ENCODE peak calls at places on chromosomes 11 and 22, in seven cellular contexts. V is ureter; X is A172; P is iris pigment epithelial cell; I is Jurkat, Clone E6-1; L is M059J; K is Peyer's patch. T is an unnamed sample.

GRCh38 chr11:13358871-13359270 is 81.3 kb downstream of the BMAL1 start:
- DNase-seq in V (no peak), X (no peak), P (peak), I (no peak), L (peak), K (no peak), T (no peak)

GRCh38 chr22:21628386-21629261 is 1.2 kb downstream of the YDJC start:
- DNase-seq in V (no peak), X (no peak), P (no peak), I (no peak), L (no peak), K (peak), T (no peak)

GRCh38 chr11:130403301-130403804 is 25.1 kb downstream of the ADAMTS8 start:
- DNase-seq in V (peak), X (peak), P (peak), I (no peak), L (peak), K (no peak), T (peak)

GRCh38 chr11:72141066-72141465 is 5.5 kb downstream of the FOLR3 start:
- DNase-seq in V (no peak), X (peak), P (peak), I (no peak), L (peak), K (no peak), T (no peak)

GRCh38 chr22:50119169-50119767 is 29.5 kb downstream of the MOV10L1 start:
- DNase-seq in V (no peak), X (no peak), P (no peak), I (no peak), L (no peak), K (no peak), T (no peak)

GRCh38 chr22:30290679-30291333 is 1.5 kb upstream of the CASTOR1 start:
- DNase-seq in V (peak), X (peak), P (peak), I (peak), L (peak), K (peak), T (peak)

GRCh38 chr11:64614927-64615326 is 23.9 kb downstream of the SLC22A12 start:
- DNase-seq in V (no peak), X (no peak), P (no peak), I (peak), L (no peak), K (no peak), T (no peak)

GRCh38 chr11:102177126-102177525 is 66.9 kb downstream of the YAP1 start:
- DNase-seq in V (no peak), X (no peak), P (peak), I (no peak), L (peak), K (no peak), T (no peak)

GRCh38 chr11:122778148-122778547 is 60.2 kb upstream of the CRTAM start:
- DNase-seq in V (no peak), X (peak), P (peak), I (no peak), L (peak), K (no peak), T (no peak)

GRCh38 chr22:37887610-37888378 is 18.3 kb upstream of the MICALL1 start:
- DNase-seq in V (peak), X (peak), P (peak), I (no peak), L (peak), K (no peak), T (no peak)

GRCh38 chr22:19022755-19023154 is 86.7 kb upstream of the PRODH start:
- DNase-seq in V (no peak), X (no peak), P (no peak), I (peak), L (no peak), K (no peak), T (no peak)

GRCh38 chr11:19659529-19659928 is 53.1 kb upstream of the NAV2 start:
- DNase-seq in V (no peak), X (no peak), P (no peak), I (no peak), L (peak), K (no peak), T (no peak)

GRCh38 chr22:42863349-42863911 is 6.4 kb upstream of the ARFGAP3 start:
- DNase-seq in V (no peak), X (peak), P (peak), I (no peak), L (peak), K (no peak), T (no peak)

GRCh38 chr22:37953437-37954179 is at the start of the genes C22orf23 and POLR2F:
- DNase-seq in V (peak), X (peak), P (peak), I (peak), L (peak), K (peak), T (peak)

GRCh38 chr22:39087881-39088687 is 9.0 kb upstream of the APOBEC3H start:
- DNase-seq in V (no peak), X (no peak), P (no peak), I (no peak), L (no peak), K (no peak), T (no peak)

GRCh38 chr11:43942651-43943356 is 367 bp downstream of the C11orf96 start:
- DNase-seq in V (no peak), X (no peak), P (peak), I (no peak), L (peak), K (peak), T (no peak)

GRCh38 chr11:72629266-72629665 is 45.0 kb downstream of the PDE2A start:
- DNase-seq in V (peak), X (peak), P (no peak), I (no peak), L (no peak), K (peak), T (peak)

GRCh38 chr22:21775061-21775460 is 39.5 kb upstream of the YPEL1 start:
- DNase-seq in V (no peak), X (peak), P (peak), I (no peak), L (no peak), K (no peak), T (no peak)

GRCh38 chr11:124898711-124899110 is 1.0 kb upstream of the ROBO4 start:
- DNase-seq in V (peak), X (peak), P (no peak), I (no peak), L (no peak), K (no peak), T (no peak)

GRCh38 chr22:40552070-40552469 is 84.4 kb downstream of the MRTFA start:
- DNase-seq in V (no peak), X (no peak), P (no peak), I (no peak), L (no peak), K (no peak), T (no peak)